ENCODE peak calls at places on chromosomes 2 and 18, in eight cellular contexts. A, T, R, V, Q, B, K and S are unnamed samples.

GRCh38 chr18:10297079-10297478 is 157.4 kb upstream of the APCDD1 start:
- DNase-seq in A (no peak), T (no peak), R (no peak), V (no peak), Q (no peak), B (no peak), K (no peak), S (peak)

GRCh38 chr2:12498703-12499102 is 218.0 kb upstream of the TRIB2 start:
- DNase-seq in A (no peak), T (no peak), R (no peak), V (no peak), Q (no peak), B (no peak), K (no peak), S (no peak)

GRCh38 chr2:133837441-133838090 is 269.3 kb upstream of the NCKAP5 start:
- DNase-seq in A (no peak), T (no peak), R (no peak), V (no peak), Q (no peak), B (no peak), K (no peak), S (no peak)

GRCh38 chr2:175180701-175181103 is 808 bp downstream of the ATP5MC3 start:
- DNase-seq in A (no peak), T (peak), R (no peak), V (no peak), Q (no peak), B (no peak), K (peak), S (peak)

GRCh38 chr2:144322379-144322778 is 197.5 kb downstream of the ZEB2 start:
- DNase-seq in A (no peak), T (no peak), R (peak), V (no peak), Q (no peak), B (no peak), K (no peak), S (no peak)

GRCh38 chr18:32688821-32689220 is 84.0 kb downstream of the KLHL14 start:
- DNase-seq in A (no peak), T (no peak), R (no peak), V (no peak), Q (no peak), B (no peak), K (no peak), S (no peak)

GRCh38 chr18:49697757-49698595 is 115.4 kb downstream of the ACAA2 start:
- DNase-seq in A (peak), T (no peak), R (no peak), V (no peak), Q (no peak), B (peak), K (no peak), S (no peak)

GRCh38 chr2:217834057-217834620 is 168.7 kb downstream of the TNS1 start:
- DNase-seq in A (no peak), T (no peak), R (no peak), V (no peak), Q (no peak), B (no peak), K (no peak), S (no peak)

GRCh38 chr2:172249986-172250385 is 147.3 kb upstream of the DLX2 start:
- DNase-seq in A (no peak), T (no peak), R (peak), V (peak), Q (no peak), B (no peak), K (no peak), S (no peak)

GRCh38 chr2:72278046-72278445 is 130.4 kb upstream of the CYP26B1 start:
- DNase-seq in A (no peak), T (no peak), R (no peak), V (peak), Q (no peak), B (no peak), K (no peak), S (no peak)

GRCh38 chr2:158034198-158034831 is 67.4 kb upstream of the UPP2 start:
- DNase-seq in A (peak), T (peak), R (peak), V (no peak), Q (no peak), B (peak), K (peak), S (peak)